ENCODE peak calls at places on chromosomes 6 and 20, in four cellular contexts. U is RWPE2, D is neural crest cell, H is fibroblast of pulmonary artery. S is an unnamed sample.

GRCh38 chr6:49868951-49869529 is 2.7 kb upstream of the CRISP1 start:
- DNase-seq in U (no peak), D (no peak), H (no peak), S (no peak)

GRCh38 chr6:35083507-35083906 is 57.6 kb downstream of the TCP11 start:
- DNase-seq in U (no peak), D (no peak), H (no peak), S (peak; percentile 66)

GRCh38 chr6:82270791-82271392 is 23.3 kb upstream of the IBTK start:
- DNase-seq in U (no peak), D (no peak), H (peak; percentile 60), S (no peak)

GRCh38 chr20:4560667-4561066 is 161.0 kb upstream of the PRND start:
- DNase-seq in U (no peak), D (no peak), H (peak; percentile 14), S (no peak)

GRCh38 chr20:21529863-21530262 is 16.0 kb upstream of the NKX2-2 start:
- DNase-seq in U (no peak), D (no peak), H (no peak), S (no peak)

GRCh38 chr6:11217360-11218076 is 14.9 kb downstream of the NEDD9 start:
- DNase-seq in U (no peak), D (no peak), H (no peak), S (no peak)

GRCh38 chr20:6698056-6698455 is 69.4 kb upstream of the BMP2 start:
- DNase-seq in U (peak; percentile 85), D (no peak), H (no peak), S (no peak)

GRCh38 chr20:57785720-57786119 is 75.9 kb upstream of the PMEPA1 start:
- DNase-seq in U (peak; percentile 67), D (no peak), H (no peak), S (no peak)

DNA sequence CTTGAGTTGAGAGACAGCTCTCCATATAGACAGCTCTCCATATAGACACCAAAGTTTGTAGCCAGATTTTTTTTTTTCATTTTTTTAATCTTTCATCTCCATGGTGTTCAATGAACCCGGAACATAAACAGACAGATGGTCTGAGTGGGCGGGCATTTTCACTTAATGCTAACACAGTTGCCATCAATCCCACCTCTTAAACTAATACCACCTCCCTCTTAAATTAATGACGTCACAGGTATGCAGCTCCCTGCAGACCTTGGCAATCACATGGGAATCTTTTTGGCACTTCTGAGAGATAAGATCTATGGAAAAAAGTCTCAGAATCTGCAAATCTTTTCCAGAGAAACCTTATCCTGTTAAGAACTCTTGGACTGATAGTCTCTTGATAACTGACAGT is 43.2 kb downstream of the PFDN4 start:
- DNase-seq in U (no peak), D (no peak), H (no peak), S (no peak)
- TF ChIP-seq CTCF in U (no peak), D (no peak), H (no peak), S (no peak)

GRCh38 chr6:30685977-30686907 is at the start of gene PPP1R18:
- DNase-seq in U (peak; percentile 82), D (no peak), H (no peak), S (no peak)

GRCh38 chr6:30688569-30688968 is 2.1 kb upstream of the PPP1R18 start:
- DNase-seq in U (no peak), D (no peak), H (no peak), S (no peak)

GRCh38 chr6:30689022-30689865 is 1.5 kb downstream of the NRM start:
- DNase-seq in U (no peak), D (no peak), H (no peak), S (peak; percentile 61)

GRCh38 chr6:30686908-30687658 is 638 bp upstream of the PPP1R18 start:
- DNase-seq in U (peak; percentile 99), D (peak; percentile 86), H (peak; percentile 98), S (peak; percentile 99)

GRCh38 chr6:30687659-30688431 is 1.4 kb upstream of the PPP1R18 start:
- DNase-seq in U (no peak), D (no peak), H (peak; percentile 40), S (no peak)
- TF ChIP-seq CTCF in U (peak; percentile 22), D (no peak), H (peak; percentile 28), S (peak; percentile 68)

GRCh38 chr20:17659801-17660200 is 22.2 kb downstream of the RRBP1 start:
- DNase-seq in U (peak; percentile 28), D (no peak), H (no peak), S (no peak)
- TF ChIP-seq CTCF in U (no peak), D (peak; percentile 32), H (peak; percentile 2), S (peak; percentile 22)

DNA sequence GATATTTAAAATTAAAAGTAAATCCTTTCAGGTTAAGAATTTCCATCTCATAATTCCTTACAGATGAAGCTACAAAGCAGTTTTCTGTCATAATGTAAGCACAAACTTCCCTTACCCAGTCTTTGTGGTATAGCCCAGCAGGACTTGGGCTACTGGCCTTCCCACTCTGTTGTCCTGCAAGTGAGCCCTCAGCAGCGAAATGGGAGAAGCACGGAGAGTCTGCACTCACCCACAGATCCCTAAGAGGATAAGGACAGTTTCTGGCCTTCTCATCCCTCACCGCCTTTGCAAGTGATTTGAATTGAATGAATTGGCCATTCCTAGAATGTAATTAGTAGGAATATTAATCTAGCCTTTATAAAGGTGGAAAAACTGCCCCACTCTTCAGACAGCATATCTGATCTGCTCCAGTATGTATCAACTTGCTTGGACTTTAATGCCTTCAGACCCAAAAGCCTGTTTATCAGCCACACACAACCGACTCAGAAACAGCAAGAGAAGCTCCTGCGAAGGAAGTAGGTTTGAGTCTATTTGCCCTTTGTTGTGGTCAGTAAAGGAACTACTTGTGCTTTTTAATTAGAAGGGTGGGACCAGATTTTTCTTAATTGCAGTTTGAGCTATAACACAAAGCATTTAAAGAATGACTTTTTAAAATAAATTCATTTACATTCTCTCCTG is 29.9 kb upstream of the PRDM1 start:
- DNase-seq in U (no peak), D (no peak), H (no peak), S (no peak)
- TF ChIP-seq CTCF in U (no peak), D (no peak), H (no peak), S (no peak)

GRCh38 chr20:39829713-39830112 is 859.3 kb downstream of the MAFB start:
- DNase-seq in U (no peak), D (no peak), H (no peak), S (no peak)

GRCh38 chr20:39830903-39831302 is 858.1 kb downstream of the MAFB start:
- DNase-seq in U (no peak), D (no peak), H (no peak), S (no peak)

GRCh38 chr20:39825950-39826349 is 863.1 kb downstream of the MAFB start:
- DNase-seq in U (no peak), D (no peak), H (peak; percentile 20), S (no peak)

GRCh38 chr20:39825524-39825923 is 863.4 kb downstream of the DHX35 start:
- DNase-seq in U (no peak), D (no peak), H (no peak), S (no peak)

GRCh38 chr20:39829255-39829654 is 859.8 kb downstream of the MAFB start:
- DNase-seq in U (no peak), D (no peak), H (peak; percentile 35), S (no peak)
- TF ChIP-seq CTCF in U (no peak), D (peak; percentile 48), H (peak; percentile 46), S (peak; percentile 75)

DNA sequence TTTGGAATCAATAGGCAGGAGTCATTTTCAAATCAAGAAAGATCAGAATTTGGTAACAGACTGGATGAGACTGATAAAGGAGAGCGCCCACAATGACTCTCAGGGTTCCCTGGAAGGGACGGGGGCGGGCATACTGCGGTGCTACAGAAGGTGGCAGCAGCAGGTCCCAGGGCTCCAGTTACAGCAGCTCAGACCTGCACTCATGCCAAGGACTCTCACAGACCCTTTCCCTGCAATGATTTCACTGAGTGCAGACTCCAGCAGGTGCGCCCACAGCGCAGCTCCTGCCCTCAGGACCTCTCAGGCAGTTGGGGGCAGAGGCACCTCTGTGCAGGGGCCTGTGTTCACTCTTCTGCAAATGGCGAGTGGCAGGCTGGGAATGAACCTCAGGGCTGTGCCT is 359.8 kb downstream of the ZFAND3 start:
- DNase-seq in U (no peak), D (no peak), H (no peak), S (no peak)
- TF ChIP-seq CTCF in U (no peak), D (no peak), H (no peak), S (no peak)

S was measured in chondrocyte.